ENCODE peak calls at places on chromosomes 4 and X, in six cellular contexts. H is HT-29, U is NAMALWA, O is NCI-H526 treated with DMSO at 0.1 percent for 48 hours, X is A172, K is SW480. J is an unnamed sample.

GRCh38 chr4:134072137-134072536 is 129.5 kb downstream of the PABPC4L start:
- DNase-seq in K (no peak), U (no peak), H (no peak), X (no peak), O (no peak), J (no peak)

GRCh38 chr4:150302553-150302952 is 224.3 kb downstream of the DCLK2 start:
- DNase-seq in U (no peak), H (no peak), K (peak), O (no peak), X (peak), J (no peak)

GRCh38 chr4:140149851-140150635 is 3.9 kb downstream of the MAML3 start:
- DNase-seq in X (peak), K (peak), O (peak), U (peak), H (peak), J (peak)

GRCh38 chrX:50202539-50202938 is 1.7 kb upstream of the AKAP4 start:
- DNase-seq in H (no peak), X (peak), K (peak), U (no peak), O (no peak), J (no peak)

GRCh38 chrX:107716816-107717700 is 58.5 kb downstream of the TSC22D3 start:
- DNase-seq in X (peak), K (peak), U (peak), H (peak), O (peak), J (peak)

GRCh38 chr4:102036016-102036415 is 245.5 kb downstream of the BANK1 start:
- DNase-seq in O (no peak), K (no peak), H (no peak), X (no peak), U (no peak), J (no peak)

GRCh38 chr4:169650227-169650936 is 30.0 kb downstream of the CLCN3 start:
- DNase-seq in X (no peak), K (no peak), O (no peak), H (no peak), U (no peak), J (peak)

GRCh38 chr4:148094149-148094548 is 348.1 kb downstream of the NR3C2 start:
- DNase-seq in X (no peak), O (no peak), H (no peak), K (no peak), U (no peak), J (no peak)

GRCh38 chr4:20273793-20274192 is 22.1 kb downstream of the SLIT2 start:
- DNase-seq in H (no peak), O (no peak), X (peak), U (no peak), K (no peak), J (no peak)

GRCh38 chr4:7335363-7336066 is 99.2 kb downstream of the PSAPL1 start:
- DNase-seq in H (peak), K (peak), O (no peak), U (peak), X (no peak), J (peak)

GRCh38 chrX:46965125-46965758 is 53.0 kb downstream of the JADE3 start:
- DNase-seq in H (no peak), X (peak), U (no peak), K (no peak), O (no peak), J (no peak)

GRCh38 chrX:10233173-10233572 is 76.4 kb downstream of the CLCN4 start:
- DNase-seq in O (no peak), X (peak), H (no peak), K (no peak), U (no peak), J (no peak)

GRCh38 chrX:13933851-13934250 is 95.8 kb downstream of the GEMIN8 start:
- DNase-seq in O (no peak), H (no peak), K (no peak), U (no peak), X (no peak), J (no peak)

GRCh38 chr4:89497517-89498308 is 190.1 kb upstream of the GPRIN3 start:
- DNase-seq in K (no peak), O (no peak), X (no peak), H (peak), U (no peak), J (peak)

GRCh38 chr4:12897954-12898353 is 586.2 kb downstream of the RAB28 start:
- DNase-seq in X (no peak), K (no peak), O (no peak), H (no peak), U (no peak), J (no peak)

GRCh38 chr4:118740869-118741268 is 55.7 kb downstream of the METTL14 start:
- DNase-seq in H (peak), U (peak), X (no peak), O (no peak), K (peak), J (peak)